ENCODE peak calls at places on chromosomes 11 and 22, in four cellular contexts. One of them, this sample, is unnamed.

GRCh38 chr11:359181-359714 is 10.1 kb upstream of the B4GALNT4 start:
- DNase-seq in EH: no peak
- DNase-seq in HAP-1: no peak
- DNase-seq in NCI-H774: no peak
- DNase-seq in this sample: no peak

GRCh38 chr11:108614086-108614485 is 20.5 kb upstream of the EXPH5 start:
- DNase-seq in EH: no peak
- DNase-seq in HAP-1: no peak
- DNase-seq in NCI-H774: no peak
- DNase-seq in this sample: no peak

GRCh38 chr11:75826463-75827220 is 11.6 kb downstream of the UVRAG start:
- DNase-seq in EH: peak; percentile 73
- DNase-seq in HAP-1: no peak
- DNase-seq in NCI-H774: no peak
- DNase-seq in this sample: no peak

GRCh38 chr11:124784051-124784450 is 16.2 kb downstream of the MSANTD2 start:
- DNase-seq in EH: no peak
- DNase-seq in HAP-1: no peak
- DNase-seq in NCI-H774: no peak
- DNase-seq in this sample: no peak

GRCh38 chr11:133347988-133348387 is 184.3 kb downstream of the OPCML start:
- DNase-seq in EH: no peak
- DNase-seq in HAP-1: no peak
- DNase-seq in NCI-H774: no peak
- DNase-seq in this sample: no peak

GRCh38 chr22:48313156-48313555 is 1514.5 kb downstream of the BRD1 start:
- DNase-seq in EH: no peak
- DNase-seq in HAP-1: no peak
- DNase-seq in NCI-H774: no peak
- DNase-seq in this sample: no peak

GRCh38 chr22:32545801-32546200 is 71.2 kb downstream of the FBXO7 start:
- DNase-seq in EH: peak; percentile 79
- DNase-seq in HAP-1: no peak
- DNase-seq in NCI-H774: no peak
- DNase-seq in this sample: no peak

GRCh38 chr11:10155793-10156490 is 138.1 kb downstream of the SBF2 start:
- DNase-seq in EH: no peak
- DNase-seq in HAP-1: no peak
- DNase-seq in NCI-H774: peak; percentile 25
- DNase-seq in this sample: no peak

GRCh38 chr11:103662880-103663279 is 373.6 kb upstream of the DDI1 start:
- DNase-seq in EH: peak; percentile 16
- DNase-seq in HAP-1: no peak
- DNase-seq in NCI-H774: no peak
- DNase-seq in this sample: no peak

GRCh38 chr22:25729595-25729994 is 12.4 kb upstream of the MYO18B start:
- DNase-seq in EH: no peak
- DNase-seq in HAP-1: no peak
- DNase-seq in NCI-H774: no peak
- DNase-seq in this sample: no peak

GRCh38 chr11:35321532-35322320 is 97.6 kb downstream of the SLC1A2 start:
- DNase-seq in EH: peak; percentile 87
- DNase-seq in HAP-1: peak; percentile 13
- DNase-seq in NCI-H774: peak; percentile 23
- DNase-seq in this sample: no peak

GRCh38 chr11:62108017-62108750 is 15.6 kb upstream of the INCENP start:
- DNase-seq in EH: peak; percentile 74
- DNase-seq in HAP-1: peak; percentile 70
- DNase-seq in NCI-H774: peak; percentile 53
- DNase-seq in this sample: no peak

GRCh38 chr11:119421351-119421750 is 1.6 kb downstream of the THY1 start:
- DNase-seq in EH: peak; percentile 32
- DNase-seq in HAP-1: no peak
- DNase-seq in NCI-H774: no peak
- DNase-seq in this sample: no peak

GRCh38 chr11:88411265-88411664 is 73.7 kb upstream of the CTSC start:
- DNase-seq in EH: peak; percentile 90
- DNase-seq in HAP-1: no peak
- DNase-seq in NCI-H774: no peak
- DNase-seq in this sample: no peak

GRCh38 chr11:46330887-46331652 is 16.2 kb upstream of the DGKZ start:
- DNase-seq in EH: no peak
- DNase-seq in HAP-1: no peak
- DNase-seq in NCI-H774: no peak
- DNase-seq in this sample: no peak

GRCh38 chr22:32696089-32696488 is 105.4 kb upstream of the TIMP3 start:
- DNase-seq in EH: no peak
- DNase-seq in HAP-1: no peak
- DNase-seq in NCI-H774: no peak
- DNase-seq in this sample: no peak

GRCh38 chr22:31192513-31192912 is 19.6 kb upstream of the LIMK2 start:
- DNase-seq in EH: peak; percentile 22
- DNase-seq in HAP-1: no peak
- DNase-seq in NCI-H774: no peak
- DNase-seq in this sample: no peak

GRCh38 chr11:88174627-88175003 is 628 bp downstream of the RAB38 start:
- DNase-seq in EH: peak; percentile 85
- DNase-seq in HAP-1: peak; percentile 46
- DNase-seq in NCI-H774: peak; percentile 30
- DNase-seq in this sample: no peak

GRCh38 chr11:127648604-127649003 is 648.0 kb upstream of the KIRREL3 start:
- DNase-seq in EH: no peak
- DNase-seq in HAP-1: no peak
- DNase-seq in NCI-H774: no peak
- DNase-seq in this sample: no peak

GRCh38 chr11:43632171-43632570 is 48.4 kb upstream of the HSD17B12 start:
- DNase-seq in EH: peak; percentile 60
- DNase-seq in HAP-1: no peak
- DNase-seq in NCI-H774: no peak
- DNase-seq in this sample: no peak

GRCh38 chr11:127890026-127890611 is 697.2 kb downstream of the ETS1 start:
- DNase-seq in EH: peak; percentile 76
- DNase-seq in HAP-1: no peak
- DNase-seq in NCI-H774: no peak
- DNase-seq in this sample: no peak

GRCh38 chr11:61021661-61022212 is 50.3 kb downstream of the CD6 start:
- DNase-seq in EH: no peak
- DNase-seq in HAP-1: no peak
- DNase-seq in NCI-H774: peak; percentile 62
- DNase-seq in this sample: no peak

GRCh38 chr22:47474895-47475294 is 712.4 kb downstream of the TBC1D22A start:
- DNase-seq in EH: no peak
- DNase-seq in HAP-1: no peak
- DNase-seq in NCI-H774: no peak
- DNase-seq in this sample: no peak

GRCh38 chr11:12075822-12076821 is 34.3 kb upstream of the MICAL2 start:
- DNase-seq in EH: peak; percentile 100
- DNase-seq in HAP-1: no peak
- DNase-seq in NCI-H774: no peak
- DNase-seq in this sample: no peak

GRCh38 chr11:114960117-114960516 is 281.8 kb downstream of the NXPE2 start:
- DNase-seq in EH: no peak
- DNase-seq in HAP-1: no peak
- DNase-seq in NCI-H774: no peak
- DNase-seq in this sample: no peak